ENCODE peak calls at places on chromosomes 16 and 17, in nine cellular contexts. N is stimulated activated CD4-positive, alpha-beta T cell treated with anti-CD3 and anti-CD28 coated beads, Interleukin-1b, Interleukin-23, amount 100 ng/mL, for 1 hour; Y is C1 segment of cervical spinal cord; F is WERI-Rb-1; G is NCI-H2081; T is GM20000; C is posterior cingulate gyrus; Z is cardiac fibroblast; R is activated gamma-delta T cell treated with Interleukin-2 at 50 U/mL for 16 hours. O is an unnamed sample.
A peak's percentile ranks its signal among the peaks of the same experiment; 100 is the strongest.

GRCh38 chr17:82351254-82351712 is 7.8 kb upstream of the TEX19 start:
- DNase-seq in Z (no peak), R (no peak), T (peak; percentile 46), N (no peak), C (no peak), G (no peak), F (no peak), Y (no peak), O (no peak)

GRCh38 chr17:60311936-60312335 is 80.0 kb downstream of the USP32 start:
- DNase-seq in T (no peak), R (no peak), G (no peak), Y (no peak), N (no peak), C (no peak), F (no peak), Z (peak; percentile 67), O (no peak)

GRCh38 chr16:57347858-57348257 is 10.7 kb upstream of the CCL22 start:
- DNase-seq in T (no peak), F (no peak), N (no peak), C (no peak), R (no peak), G (no peak), Z (no peak), Y (no peak), O (no peak)

GRCh38 chr16:31664683-31665482 is 137.2 kb downstream of the AHSP start:
- DNase-seq in R (no peak), Z (peak; percentile 2), C (no peak), T (no peak), N (no peak), G (no peak), Y (no peak), F (no peak), O (no peak)

GRCh38 chr17:40791808-40792436 is 7.8 kb downstream of the KRT28 start:
- DNase-seq in F (no peak), T (no peak), Z (peak; percentile 67), N (no peak), Y (peak; percentile 11), R (no peak), G (no peak), C (no peak), O (no peak)

GRCh38 chr16:10598157-10598556 is 17.8 kb upstream of the EMP2 start:
- DNase-seq in R (no peak), G (no peak), Z (no peak), N (no peak), F (no peak), T (no peak), Y (no peak), C (peak; percentile 72), O (no peak)

GRCh38 chr17:60128171-60128859 is 21.5 kb upstream of the CA4 start:
- DNase-seq in N (no peak), R (no peak), Z (no peak), Y (no peak), F (no peak), T (no peak), C (peak; percentile 31), G (no peak), O (no peak)

GRCh38 chr16:83652898-83653297 is 154.9 kb upstream of the HSBP1 start:
- DNase-seq in G (no peak), F (no peak), R (no peak), T (no peak), N (no peak), Z (peak; percentile 40), C (no peak), Y (no peak), O (no peak)

GRCh38 chr17:72502111-72502939 is 381.5 kb downstream of the SOX9 start:
- DNase-seq in N (no peak), C (no peak), G (no peak), F (no peak), T (no peak), R (no peak), Z (peak; percentile 63), Y (no peak), O (no peak)

GRCh38 chr16:75385507-75386152 is 47.7 kb downstream of the CFDP1 start:
- DNase-seq in Y (peak; percentile 38), R (no peak), F (no peak), Z (peak; percentile 94), N (no peak), C (no peak), T (peak; percentile 49), G (peak; percentile 41), O (peak; percentile 61)

GRCh38 chr17:18259621-18260331 is 686 bp upstream of the MIEF2 start:
- DNase-seq in N (no peak), Z (no peak), F (no peak), R (no peak), C (no peak), G (no peak), Y (no peak), T (no peak), O (no peak)

GRCh38 chr16:22194707-22195444 is 11.2 kb upstream of the EEF2K start:
- DNase-seq in R (no peak), N (no peak), T (no peak), F (no peak), Z (no peak), Y (no peak), G (no peak), C (no peak), O (no peak)

GRCh38 chr17:15886804-15887203 is 58.1 kb upstream of the ADORA2B start:
- DNase-seq in N (no peak), C (peak; percentile 57), R (no peak), G (no peak), F (no peak), Y (no peak), T (no peak), Z (no peak), O (no peak)

GRCh38 chr16:86545481-86545880 is 9.6 kb downstream of the MTHFSD start:
- DNase-seq in T (no peak), Z (no peak), Y (no peak), R (no peak), G (no peak), F (no peak), C (no peak), N (no peak), O (no peak)

GRCh38 chr16:768428-768827 is 7.9 kb downstream of the MSLN start:
- DNase-seq in Y (no peak), N (no peak), R (no peak), Z (no peak), C (no peak), T (no peak), G (no peak), F (no peak), O (no peak)

GRCh38 chr17:81667754-81668153 is 1.2 kb downstream of the CCDC137 start:
- DNase-seq in T (no peak), R (no peak), C (no peak), N (no peak), Z (no peak), F (peak; percentile 63), G (peak; percentile 19), Y (no peak), O (no peak)

GRCh38 chr16:66318505-66318904 is 48.0 kb upstream of the CDH5 start:
- DNase-seq in Y (no peak), Z (no peak), F (no peak), R (no peak), T (no peak), G (peak; percentile 32), N (no peak), C (no peak), O (no peak)

O was measured in GM13977.